ENCODE peak calls at places on chromosome 12, in five cellular contexts. Z is mammary epithelial cell, V is neural progenitor cell, L is fibroblast of lung, I is hepatocyte. G is an unnamed sample.

GRCh38 chr12:124518051-124518932 is 49.1 kb downstream of the NCOR2 start:
- DNase-seq in Z (peak; percentile 97), V (peak; percentile 77), L (peak; percentile 100), I (peak; percentile 96), G (peak; percentile 99)

GRCh38 chr12:131114942-131115584 is 161.4 kb downstream of the ADGRD1 start:
- DNase-seq in Z (no peak), V (no peak), L (no peak), I (no peak), G (no peak)

GRCh38 chr12:68641138-68641537 is 30.4 kb downstream of the RAP1B start:
- DNase-seq in Z (peak; percentile 28), V (no peak), L (no peak), I (no peak), G (no peak)

GRCh38 chr12:72679147-72679757 is 407.1 kb downstream of the TRHDE start:
- DNase-seq in Z (no peak), V (no peak), L (no peak), I (no peak), G (no peak)

GRCh38 chr12:80490329-80490728 is 46.3 kb downstream of the PTPRQ start:
- DNase-seq in Z (no peak), V (peak; percentile 22), L (no peak), I (no peak), G (no peak)

GRCh38 chr12:76266797-76267196 is 81.4 kb downstream of the BBS10 start:
- DNase-seq in Z (peak; percentile 72), V (no peak), L (peak; percentile 92), I (peak; percentile 46), G (peak; percentile 22)

GRCh38 chr12:53418221-53418620 is 5.4 kb upstream of the AMHR2 start:
- DNase-seq in Z (no peak), V (no peak), L (no peak), I (no peak), G (no peak)

GRCh38 chr12:19778822-19779221 is 339.5 kb downstream of the AEBP2 start:
- DNase-seq in Z (no peak), V (no peak), L (no peak), I (no peak), G (no peak)

GRCh38 chr12:120090211-120090610 is 26.3 kb downstream of the RAB35 start:
- DNase-seq in Z (no peak), V (no peak), L (no peak), I (no peak), G (peak; percentile 66)

GRCh38 chr12:29640589-29641345 is 143.0 kb downstream of the TMTC1 start:
- DNase-seq in Z (peak; percentile 60), V (peak; percentile 57), L (peak; percentile 61), I (peak; percentile 74), G (no peak)

GRCh38 chr12:104226672-104227071 is 11.1 kb downstream of the TXNRD1 start:
- DNase-seq in Z (peak; percentile 31), V (no peak), L (no peak), I (no peak), G (no peak)

GRCh38 chr12:28794796-28795195 is 354.3 kb upstream of the FAR2 start:
- DNase-seq in Z (no peak), V (no peak), L (no peak), I (no peak), G (no peak)

GRCh38 chr12:94458882-94459772 is 540 bp downstream of the CEP83 start:
- DNase-seq in Z (peak; percentile 11), V (no peak), L (peak; percentile 54), I (peak; percentile 15), G (peak; percentile 41)

GRCh38 chr12:26863515-26863914 is 30.5 kb upstream of the ITPR2 start:
- DNase-seq in Z (no peak), V (peak; percentile 12), L (peak; percentile 34), I (no peak), G (peak; percentile 43)

GRCh38 chr12:2640281-2640680 is 154.5 kb upstream of the FKBP4 start:
- DNase-seq in Z (no peak), V (no peak), L (no peak), I (no peak), G (no peak)

GRCh38 chr12:12466157-12466556 is 96.5 kb downstream of the DUSP16 start:
- DNase-seq in Z (no peak), V (no peak), L (no peak), I (no peak), G (no peak)

GRCh38 chr12:46523863-46524770 is 151.5 kb upstream of the SLC38A2 start:
- DNase-seq in Z (peak; percentile 94), V (no peak), L (peak; percentile 85), I (peak; percentile 55), G (no peak)
- H3K27ac ChIP-seq in Z (no peak overlapping the region), V (no peak overlapping the region), L (peak overlapping the region; percentile 94), I (peak overlapping the region; percentile 79), G (no peak overlapping the region)

GRCh38 chr12:38669530-38669929 is 235.9 kb downstream of the CPNE8 start:
- DNase-seq in Z (no peak), V (peak; percentile 6), L (no peak), I (peak; percentile 41), G (no peak)
- TF ChIP-seq CTCF in Z (no peak), V (no peak), L (no peak), I (no peak), G (no peak)

GRCh38 chr12:51855586-51856428 is 7.3 kb upstream of the FIGNL2 start:
- DNase-seq in Z (no peak), V (peak; percentile 95), L (no peak), I (peak; percentile 64), G (no peak)
- TF ChIP-seq EZH2 in Z (no peak), V (no peak), L (no peak), I (no peak), G (no peak)

DNA sequence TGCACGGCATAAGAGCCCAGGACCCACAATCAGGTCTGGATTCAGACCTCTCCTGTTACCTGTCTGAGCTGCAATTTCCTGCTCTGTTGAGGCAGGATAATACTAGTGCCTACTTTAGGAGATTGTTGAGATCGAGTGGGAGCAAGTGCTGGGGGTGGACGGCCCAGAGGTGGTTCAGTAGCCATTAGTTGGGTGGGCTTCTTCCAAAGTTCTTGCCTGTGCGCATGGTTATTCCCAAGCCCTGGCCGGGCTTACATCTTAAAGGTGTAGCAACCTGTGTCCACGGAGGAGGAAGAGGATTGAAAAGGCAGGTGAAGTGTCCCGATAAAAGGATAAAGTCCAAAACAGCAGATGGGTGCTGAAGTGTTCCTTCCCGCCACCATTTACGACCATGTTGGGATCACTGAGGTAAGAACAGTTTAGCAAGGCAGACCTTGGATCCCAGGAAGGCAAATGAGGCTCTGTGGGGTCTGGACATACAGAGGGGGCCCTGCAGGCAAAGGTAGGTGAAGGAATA is 33.8 kb downstream of the ACACB start:
- DNase-seq in Z (no peak), V (no peak), L (no peak), I (no peak), G (no peak)
- H3K27ac ChIP-seq in Z (no peak overlapping the region), V (no peak overlapping the region), L (no peak overlapping the region), I (no peak overlapping the region), G (no peak overlapping the region)

GRCh38 chr12:15208140-15208539 is 13.1 kb downstream of the RERG start:
- DNase-seq in Z (no peak), V (no peak), L (peak; percentile 36), I (no peak), G (no peak)
- TF ChIP-seq CTCF in Z (peak; percentile 44), V (peak; percentile 35), L (peak; percentile 53), I (peak; percentile 33), G (no peak)

DNA sequence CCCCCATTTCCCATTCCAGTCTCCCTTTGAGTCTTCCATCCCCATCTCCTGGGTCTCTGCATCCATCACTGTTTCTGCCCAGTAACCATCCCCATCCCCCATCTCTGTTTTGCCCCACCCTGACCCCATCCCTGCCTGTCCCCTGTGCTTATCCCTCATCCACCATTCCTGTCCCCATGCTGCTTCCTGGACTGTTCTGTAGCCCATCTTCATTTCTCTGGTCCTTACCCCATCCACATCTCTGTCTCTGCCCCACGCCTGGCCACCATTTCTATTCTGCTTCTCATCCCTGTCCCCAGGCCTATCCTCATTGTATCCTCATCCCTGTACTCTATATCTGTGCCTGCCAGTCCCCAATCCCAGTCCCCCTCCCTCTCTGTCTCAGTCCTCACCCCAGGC is 4.2 kb downstream of the NXPH4 start:
- DNase-seq in Z (no peak), V (no peak), L (no peak), I (no peak), G (no peak)
- TF ChIP-seq EZH2 in Z (no peak), V (no peak), L (peak; percentile 80), I (no peak), G (no peak)

G was measured in A673.